ENCODE peak calls at places on chromosomes 1 and 21, in eight cellular contexts. One of them, this sample, is unnamed.
A peak's percentile ranks its signal among the peaks of the same experiment; 100 is the strongest.

GRCh38 chr21:43313939-43314405 is 113.0 kb downstream of the SIK1 start:
- DNase-seq in NCI-H524: no peak
- DNase-seq in NCI-H774: no peak
- DNase-seq in left cardiac atrium: no peak
- DNase-seq in NCI-H2171 treated with DMSO at 0.1 percent for 48 hours: no peak
- DNase-seq in stimulated activated CD8-positive, alpha-beta memory T cell treated with anti-CD3 and anti-CD28 coated beads, Interleukin-2, amount 100 ng/mL, for 48 hours: no peak
- DNase-seq in stimulated activated CD4-positive, alpha-beta T cell treated with anti-CD3 and anti-CD28 coated beads, Interleukin-1b, Interleukin-23, amount 100 ng/mL, for 24 hours: no peak
- DNase-seq in heart right ventricle: no peak
- DNase-seq in this sample: no peak

GRCh38 chr1:116208136-116208535 is 96.9 kb downstream of the MAB21L3 start:
- DNase-seq in NCI-H524: no peak
- DNase-seq in NCI-H774: no peak
- DNase-seq in left cardiac atrium: no peak
- DNase-seq in NCI-H2171 treated with DMSO at 0.1 percent for 48 hours: no peak
- DNase-seq in stimulated activated CD8-positive, alpha-beta memory T cell treated with anti-CD3 and anti-CD28 coated beads, Interleukin-2, amount 100 ng/mL, for 48 hours: no peak
- DNase-seq in stimulated activated CD4-positive, alpha-beta T cell treated with anti-CD3 and anti-CD28 coated beads, Interleukin-1b, Interleukin-23, amount 100 ng/mL, for 24 hours: no peak
- DNase-seq in heart right ventricle: no peak
- DNase-seq in this sample: no peak

GRCh38 chr21:28069446-28069845 is 923.2 kb downstream of the LTN1 start:
- DNase-seq in NCI-H524: peak; percentile 93
- DNase-seq in NCI-H774: no peak
- DNase-seq in left cardiac atrium: no peak
- DNase-seq in NCI-H2171 treated with DMSO at 0.1 percent for 48 hours: no peak
- DNase-seq in stimulated activated CD8-positive, alpha-beta memory T cell treated with anti-CD3 and anti-CD28 coated beads, Interleukin-2, amount 100 ng/mL, for 48 hours: no peak
- DNase-seq in stimulated activated CD4-positive, alpha-beta T cell treated with anti-CD3 and anti-CD28 coated beads, Interleukin-1b, Interleukin-23, amount 100 ng/mL, for 24 hours: no peak
- DNase-seq in heart right ventricle: no peak
- DNase-seq in this sample: no peak

GRCh38 chr1:43671626-43672330 is 21.8 kb downstream of the KDM4A start:
- DNase-seq in NCI-H524: no peak
- DNase-seq in NCI-H774: no peak
- DNase-seq in left cardiac atrium: no peak
- DNase-seq in NCI-H2171 treated with DMSO at 0.1 percent for 48 hours: no peak
- DNase-seq in stimulated activated CD8-positive, alpha-beta memory T cell treated with anti-CD3 and anti-CD28 coated beads, Interleukin-2, amount 100 ng/mL, for 48 hours: no peak
- DNase-seq in stimulated activated CD4-positive, alpha-beta T cell treated with anti-CD3 and anti-CD28 coated beads, Interleukin-1b, Interleukin-23, amount 100 ng/mL, for 24 hours: no peak
- DNase-seq in heart right ventricle: no peak
- DNase-seq in this sample: no peak

GRCh38 chr1:33000427-33001026 is 35.9 kb upstream of the RNF19B start:
- DNase-seq in NCI-H524: no peak
- DNase-seq in NCI-H774: no peak
- DNase-seq in left cardiac atrium: no peak
- DNase-seq in NCI-H2171 treated with DMSO at 0.1 percent for 48 hours: no peak
- DNase-seq in stimulated activated CD8-positive, alpha-beta memory T cell treated with anti-CD3 and anti-CD28 coated beads, Interleukin-2, amount 100 ng/mL, for 48 hours: no peak
- DNase-seq in stimulated activated CD4-positive, alpha-beta T cell treated with anti-CD3 and anti-CD28 coated beads, Interleukin-1b, Interleukin-23, amount 100 ng/mL, for 24 hours: no peak
- DNase-seq in heart right ventricle: no peak
- DNase-seq in this sample: no peak

GRCh38 chr1:151539321-151540020 is 638 bp upstream of the TUFT1 start:
- DNase-seq in NCI-H524: peak; percentile 83
- DNase-seq in NCI-H774: peak; percentile 96
- DNase-seq in left cardiac atrium: peak; percentile 72
- DNase-seq in NCI-H2171 treated with DMSO at 0.1 percent for 48 hours: peak; percentile 85
- DNase-seq in stimulated activated CD8-positive, alpha-beta memory T cell treated with anti-CD3 and anti-CD28 coated beads, Interleukin-2, amount 100 ng/mL, for 48 hours: no peak
- DNase-seq in stimulated activated CD4-positive, alpha-beta T cell treated with anti-CD3 and anti-CD28 coated beads, Interleukin-1b, Interleukin-23, amount 100 ng/mL, for 24 hours: no peak
- DNase-seq in heart right ventricle: peak; percentile 72
- DNase-seq in this sample: peak; percentile 59

GRCh38 chr1:203769505-203770343 is 4.7 kb downstream of the LAX1 start:
- DNase-seq in NCI-H524: peak; percentile 59
- DNase-seq in NCI-H774: peak; percentile 37
- DNase-seq in left cardiac atrium: peak; percentile 81
- DNase-seq in NCI-H2171 treated with DMSO at 0.1 percent for 48 hours: peak; percentile 86
- DNase-seq in stimulated activated CD8-positive, alpha-beta memory T cell treated with anti-CD3 and anti-CD28 coated beads, Interleukin-2, amount 100 ng/mL, for 48 hours: no peak
- DNase-seq in stimulated activated CD4-positive, alpha-beta T cell treated with anti-CD3 and anti-CD28 coated beads, Interleukin-1b, Interleukin-23, amount 100 ng/mL, for 24 hours: no peak
- DNase-seq in heart right ventricle: peak; percentile 79
- DNase-seq in this sample: peak; percentile 63

GRCh38 chr1:115023593-115023992 is 6.0 kb upstream of the TSHB start:
- DNase-seq in NCI-H524: no peak
- DNase-seq in NCI-H774: no peak
- DNase-seq in left cardiac atrium: no peak
- DNase-seq in NCI-H2171 treated with DMSO at 0.1 percent for 48 hours: no peak
- DNase-seq in stimulated activated CD8-positive, alpha-beta memory T cell treated with anti-CD3 and anti-CD28 coated beads, Interleukin-2, amount 100 ng/mL, for 48 hours: no peak
- DNase-seq in stimulated activated CD4-positive, alpha-beta T cell treated with anti-CD3 and anti-CD28 coated beads, Interleukin-1b, Interleukin-23, amount 100 ng/mL, for 24 hours: no peak
- DNase-seq in heart right ventricle: no peak
- DNase-seq in this sample: no peak

GRCh38 chr1:1171551-1172340 is 1.9 kb upstream of the TTLL10 start:
- DNase-seq in NCI-H524: no peak
- DNase-seq in NCI-H774: no peak
- DNase-seq in left cardiac atrium: peak; percentile 17
- DNase-seq in NCI-H2171 treated with DMSO at 0.1 percent for 48 hours: no peak
- DNase-seq in stimulated activated CD8-positive, alpha-beta memory T cell treated with anti-CD3 and anti-CD28 coated beads, Interleukin-2, amount 100 ng/mL, for 48 hours: peak; percentile 12
- DNase-seq in stimulated activated CD4-positive, alpha-beta T cell treated with anti-CD3 and anti-CD28 coated beads, Interleukin-1b, Interleukin-23, amount 100 ng/mL, for 24 hours: no peak
- DNase-seq in heart right ventricle: no peak
- DNase-seq in this sample: no peak

GRCh38 chr1:61654067-61654466 is 70.9 kb downstream of the TM2D1 start:
- DNase-seq in NCI-H524: no peak
- DNase-seq in NCI-H774: no peak
- DNase-seq in left cardiac atrium: no peak
- DNase-seq in NCI-H2171 treated with DMSO at 0.1 percent for 48 hours: no peak
- DNase-seq in stimulated activated CD8-positive, alpha-beta memory T cell treated with anti-CD3 and anti-CD28 coated beads, Interleukin-2, amount 100 ng/mL, for 48 hours: no peak
- DNase-seq in stimulated activated CD4-positive, alpha-beta T cell treated with anti-CD3 and anti-CD28 coated beads, Interleukin-1b, Interleukin-23, amount 100 ng/mL, for 24 hours: no peak
- DNase-seq in heart right ventricle: no peak
- DNase-seq in this sample: no peak

GRCh38 chr1:238589843-238590435 is 699.2 kb upstream of the ZP4 start:
- DNase-seq in NCI-H524: no peak
- DNase-seq in NCI-H774: no peak
- DNase-seq in left cardiac atrium: no peak
- DNase-seq in NCI-H2171 treated with DMSO at 0.1 percent for 48 hours: no peak
- DNase-seq in stimulated activated CD8-positive, alpha-beta memory T cell treated with anti-CD3 and anti-CD28 coated beads, Interleukin-2, amount 100 ng/mL, for 48 hours: no peak
- DNase-seq in stimulated activated CD4-positive, alpha-beta T cell treated with anti-CD3 and anti-CD28 coated beads, Interleukin-1b, Interleukin-23, amount 100 ng/mL, for 24 hours: no peak
- DNase-seq in heart right ventricle: no peak
- DNase-seq in this sample: no peak

GRCh38 chr21:29218749-29219148 is 80.0 kb upstream of the BACH1 start:
- DNase-seq in NCI-H524: no peak
- DNase-seq in NCI-H774: no peak
- DNase-seq in left cardiac atrium: no peak
- DNase-seq in NCI-H2171 treated with DMSO at 0.1 percent for 48 hours: no peak
- DNase-seq in stimulated activated CD8-positive, alpha-beta memory T cell treated with anti-CD3 and anti-CD28 coated beads, Interleukin-2, amount 100 ng/mL, for 48 hours: no peak
- DNase-seq in stimulated activated CD4-positive, alpha-beta T cell treated with anti-CD3 and anti-CD28 coated beads, Interleukin-1b, Interleukin-23, amount 100 ng/mL, for 24 hours: no peak
- DNase-seq in heart right ventricle: no peak
- DNase-seq in this sample: no peak

GRCh38 chr1:25867210-25867991 is 8.1 kb downstream of the PAQR7 start:
- DNase-seq in NCI-H524: no peak
- DNase-seq in NCI-H774: no peak
- DNase-seq in left cardiac atrium: no peak
- DNase-seq in NCI-H2171 treated with DMSO at 0.1 percent for 48 hours: no peak
- DNase-seq in stimulated activated CD8-positive, alpha-beta memory T cell treated with anti-CD3 and anti-CD28 coated beads, Interleukin-2, amount 100 ng/mL, for 48 hours: no peak
- DNase-seq in stimulated activated CD4-positive, alpha-beta T cell treated with anti-CD3 and anti-CD28 coated beads, Interleukin-1b, Interleukin-23, amount 100 ng/mL, for 24 hours: no peak
- DNase-seq in heart right ventricle: no peak
- DNase-seq in this sample: no peak

GRCh38 chr21:46567348-46567747 is 37.5 kb downstream of the S100B start:
- DNase-seq in NCI-H524: no peak
- DNase-seq in NCI-H774: no peak
- DNase-seq in left cardiac atrium: no peak
- DNase-seq in NCI-H2171 treated with DMSO at 0.1 percent for 48 hours: no peak
- DNase-seq in stimulated activated CD8-positive, alpha-beta memory T cell treated with anti-CD3 and anti-CD28 coated beads, Interleukin-2, amount 100 ng/mL, for 48 hours: no peak
- DNase-seq in stimulated activated CD4-positive, alpha-beta T cell treated with anti-CD3 and anti-CD28 coated beads, Interleukin-1b, Interleukin-23, amount 100 ng/mL, for 24 hours: no peak
- DNase-seq in heart right ventricle: no peak
- DNase-seq in this sample: no peak

GRCh38 chr1:162997499-162998285 is 71.5 kb upstream of the RGS4 start:
- DNase-seq in NCI-H524: no peak
- DNase-seq in NCI-H774: no peak
- DNase-seq in left cardiac atrium: no peak
- DNase-seq in NCI-H2171 treated with DMSO at 0.1 percent for 48 hours: no peak
- DNase-seq in stimulated activated CD8-positive, alpha-beta memory T cell treated with anti-CD3 and anti-CD28 coated beads, Interleukin-2, amount 100 ng/mL, for 48 hours: no peak
- DNase-seq in stimulated activated CD4-positive, alpha-beta T cell treated with anti-CD3 and anti-CD28 coated beads, Interleukin-1b, Interleukin-23, amount 100 ng/mL, for 24 hours: no peak
- DNase-seq in heart right ventricle: no peak
- DNase-seq in this sample: no peak

GRCh38 chr1:206952182-206952581 is 5.9 kb upstream of the PIGR start:
- DNase-seq in NCI-H524: no peak
- DNase-seq in NCI-H774: no peak
- DNase-seq in left cardiac atrium: no peak
- DNase-seq in NCI-H2171 treated with DMSO at 0.1 percent for 48 hours: no peak
- DNase-seq in stimulated activated CD8-positive, alpha-beta memory T cell treated with anti-CD3 and anti-CD28 coated beads, Interleukin-2, amount 100 ng/mL, for 48 hours: no peak
- DNase-seq in stimulated activated CD4-positive, alpha-beta T cell treated with anti-CD3 and anti-CD28 coated beads, Interleukin-1b, Interleukin-23, amount 100 ng/mL, for 24 hours: no peak
- DNase-seq in heart right ventricle: no peak
- DNase-seq in this sample: no peak

GRCh38 chr1:61424382-61424781 is 300.6 kb downstream of the TM2D1 start:
- DNase-seq in NCI-H524: no peak
- DNase-seq in NCI-H774: peak; percentile 51
- DNase-seq in left cardiac atrium: no peak
- DNase-seq in NCI-H2171 treated with DMSO at 0.1 percent for 48 hours: peak; percentile 79
- DNase-seq in stimulated activated CD8-positive, alpha-beta memory T cell treated with anti-CD3 and anti-CD28 coated beads, Interleukin-2, amount 100 ng/mL, for 48 hours: no peak
- DNase-seq in stimulated activated CD4-positive, alpha-beta T cell treated with anti-CD3 and anti-CD28 coated beads, Interleukin-1b, Interleukin-23, amount 100 ng/mL, for 24 hours: no peak
- DNase-seq in heart right ventricle: no peak
- DNase-seq in this sample: no peak

GRCh38 chr21:32389337-32390015 is 3.3 kb downstream of the URB1 start:
- DNase-seq in NCI-H524: no peak
- DNase-seq in NCI-H774: no peak
- DNase-seq in left cardiac atrium: no peak
- DNase-seq in NCI-H2171 treated with DMSO at 0.1 percent for 48 hours: no peak
- DNase-seq in stimulated activated CD8-positive, alpha-beta memory T cell treated with anti-CD3 and anti-CD28 coated beads, Interleukin-2, amount 100 ng/mL, for 48 hours: no peak
- DNase-seq in stimulated activated CD4-positive, alpha-beta T cell treated with anti-CD3 and anti-CD28 coated beads, Interleukin-1b, Interleukin-23, amount 100 ng/mL, for 24 hours: no peak
- DNase-seq in heart right ventricle: no peak
- DNase-seq in this sample: no peak

GRCh38 chr21:43311303-43311817 is 115.6 kb downstream of the SIK1 start:
- DNase-seq in NCI-H524: peak; percentile 39
- DNase-seq in NCI-H774: peak; percentile 87
- DNase-seq in left cardiac atrium: no peak
- DNase-seq in NCI-H2171 treated with DMSO at 0.1 percent for 48 hours: peak; percentile 96
- DNase-seq in stimulated activated CD8-positive, alpha-beta memory T cell treated with anti-CD3 and anti-CD28 coated beads, Interleukin-2, amount 100 ng/mL, for 48 hours: no peak
- DNase-seq in stimulated activated CD4-positive, alpha-beta T cell treated with anti-CD3 and anti-CD28 coated beads, Interleukin-1b, Interleukin-23, amount 100 ng/mL, for 24 hours: no peak
- DNase-seq in heart right ventricle: no peak
- DNase-seq in this sample: no peak

GRCh38 chr1:234125283-234125682 is 220.8 kb downstream of the SLC35F3 start:
- DNase-seq in NCI-H524: peak; percentile 72
- DNase-seq in NCI-H774: peak; percentile 44
- DNase-seq in left cardiac atrium: no peak
- DNase-seq in NCI-H2171 treated with DMSO at 0.1 percent for 48 hours: no peak
- DNase-seq in stimulated activated CD8-positive, alpha-beta memory T cell treated with anti-CD3 and anti-CD28 coated beads, Interleukin-2, amount 100 ng/mL, for 48 hours: peak; percentile 26
- DNase-seq in stimulated activated CD4-positive, alpha-beta T cell treated with anti-CD3 and anti-CD28 coated beads, Interleukin-1b, Interleukin-23, amount 100 ng/mL, for 24 hours: no peak
- DNase-seq in heart right ventricle: no peak
- DNase-seq in this sample: no peak

GRCh38 chr1:1117469-1117831 is 1.6 kb upstream of the C1orf159 start:
- DNase-seq in NCI-H524: no peak
- DNase-seq in NCI-H774: no peak
- DNase-seq in left cardiac atrium: peak; percentile 22
- DNase-seq in NCI-H2171 treated with DMSO at 0.1 percent for 48 hours: no peak
- DNase-seq in stimulated activated CD8-positive, alpha-beta memory T cell treated with anti-CD3 and anti-CD28 coated beads, Interleukin-2, amount 100 ng/mL, for 48 hours: no peak
- DNase-seq in stimulated activated CD4-positive, alpha-beta T cell treated with anti-CD3 and anti-CD28 coated beads, Interleukin-1b, Interleukin-23, amount 100 ng/mL, for 24 hours: no peak
- DNase-seq in heart right ventricle: no peak
- DNase-seq in this sample: peak; percentile 13

GRCh38 chr1:145967288-145967687 is 2.8 kb downstream of the POLR3GL start:
- DNase-seq in NCI-H524: no peak
- DNase-seq in NCI-H774: no peak
- DNase-seq in left cardiac atrium: no peak
- DNase-seq in NCI-H2171 treated with DMSO at 0.1 percent for 48 hours: no peak
- DNase-seq in stimulated activated CD8-positive, alpha-beta memory T cell treated with anti-CD3 and anti-CD28 coated beads, Interleukin-2, amount 100 ng/mL, for 48 hours: no peak
- DNase-seq in stimulated activated CD4-positive, alpha-beta T cell treated with anti-CD3 and anti-CD28 coated beads, Interleukin-1b, Interleukin-23, amount 100 ng/mL, for 24 hours: no peak
- DNase-seq in heart right ventricle: no peak
- DNase-seq in this sample: no peak

GRCh38 chr1:3306583-3307285 is 147.7 kb upstream of the ARHGEF16 start:
- DNase-seq in NCI-H524: no peak
- DNase-seq in NCI-H774: no peak
- DNase-seq in left cardiac atrium: no peak
- DNase-seq in NCI-H2171 treated with DMSO at 0.1 percent for 48 hours: no peak
- DNase-seq in stimulated activated CD8-positive, alpha-beta memory T cell treated with anti-CD3 and anti-CD28 coated beads, Interleukin-2, amount 100 ng/mL, for 48 hours: no peak
- DNase-seq in stimulated activated CD4-positive, alpha-beta T cell treated with anti-CD3 and anti-CD28 coated beads, Interleukin-1b, Interleukin-23, amount 100 ng/mL, for 24 hours: no peak
- DNase-seq in heart right ventricle: no peak
- DNase-seq in this sample: no peak

GRCh38 chr1:100455478-100456072 is 82.4 kb upstream of the GPR88 start:
- DNase-seq in NCI-H524: no peak
- DNase-seq in NCI-H774: no peak
- DNase-seq in left cardiac atrium: no peak
- DNase-seq in NCI-H2171 treated with DMSO at 0.1 percent for 48 hours: peak; percentile 33
- DNase-seq in stimulated activated CD8-positive, alpha-beta memory T cell treated with anti-CD3 and anti-CD28 coated beads, Interleukin-2, amount 100 ng/mL, for 48 hours: no peak
- DNase-seq in stimulated activated CD4-positive, alpha-beta T cell treated with anti-CD3 and anti-CD28 coated beads, Interleukin-1b, Interleukin-23, amount 100 ng/mL, for 24 hours: no peak
- DNase-seq in heart right ventricle: no peak
- DNase-seq in this sample: no peak

GRCh38 chr1:177246710-177247588 is 76.2 kb downstream of the BRINP2 start:
- DNase-seq in NCI-H524: no peak
- DNase-seq in NCI-H774: no peak
- DNase-seq in left cardiac atrium: no peak
- DNase-seq in NCI-H2171 treated with DMSO at 0.1 percent for 48 hours: no peak
- DNase-seq in stimulated activated CD8-positive, alpha-beta memory T cell treated with anti-CD3 and anti-CD28 coated beads, Interleukin-2, amount 100 ng/mL, for 48 hours: no peak
- DNase-seq in stimulated activated CD4-positive, alpha-beta T cell treated with anti-CD3 and anti-CD28 coated beads, Interleukin-1b, Interleukin-23, amount 100 ng/mL, for 24 hours: no peak
- DNase-seq in heart right ventricle: no peak
- DNase-seq in this sample: no peak

GRCh38 chr1:212566522-212567479 is 41.8 kb upstream of the ATF3 start:
- DNase-seq in NCI-H524: peak; percentile 35
- DNase-seq in NCI-H774: peak; percentile 62
- DNase-seq in left cardiac atrium: peak; percentile 33
- DNase-seq in NCI-H2171 treated with DMSO at 0.1 percent for 48 hours: peak; percentile 96
- DNase-seq in stimulated activated CD8-positive, alpha-beta memory T cell treated with anti-CD3 and anti-CD28 coated beads, Interleukin-2, amount 100 ng/mL, for 48 hours: peak; percentile 32
- DNase-seq in stimulated activated CD4-positive, alpha-beta T cell treated with anti-CD3 and anti-CD28 coated beads, Interleukin-1b, Interleukin-23, amount 100 ng/mL, for 24 hours: no peak
- DNase-seq in heart right ventricle: peak; percentile 39
- DNase-seq in this sample: no peak

GRCh38 chr1:46174448-46175231 is at the start of gene TSPAN1:
- DNase-seq in NCI-H524: no peak
- DNase-seq in NCI-H774: no peak
- DNase-seq in left cardiac atrium: peak; percentile 50
- DNase-seq in NCI-H2171 treated with DMSO at 0.1 percent for 48 hours: no peak
- DNase-seq in stimulated activated CD8-positive, alpha-beta memory T cell treated with anti-CD3 and anti-CD28 coated beads, Interleukin-2, amount 100 ng/mL, for 48 hours: no peak
- DNase-seq in stimulated activated CD4-positive, alpha-beta T cell treated with anti-CD3 and anti-CD28 coated beads, Interleukin-1b, Interleukin-23, amount 100 ng/mL, for 24 hours: no peak
- DNase-seq in heart right ventricle: no peak
- DNase-seq in this sample: no peak

GRCh38 chr1:227127891-227128290 is 187.8 kb downstream of the COQ8A start:
- DNase-seq in NCI-H524: no peak
- DNase-seq in NCI-H774: no peak
- DNase-seq in left cardiac atrium: no peak
- DNase-seq in NCI-H2171 treated with DMSO at 0.1 percent for 48 hours: no peak
- DNase-seq in stimulated activated CD8-positive, alpha-beta memory T cell treated with anti-CD3 and anti-CD28 coated beads, Interleukin-2, amount 100 ng/mL, for 48 hours: no peak
- DNase-seq in stimulated activated CD4-positive, alpha-beta T cell treated with anti-CD3 and anti-CD28 coated beads, Interleukin-1b, Interleukin-23, amount 100 ng/mL, for 24 hours: no peak
- DNase-seq in heart right ventricle: no peak
- DNase-seq in this sample: no peak

GRCh38 chr1:203522237-203522636 is 28.3 kb downstream of the OPTC start:
- DNase-seq in NCI-H524: peak; percentile 61
- DNase-seq in NCI-H774: peak; percentile 31
- DNase-seq in left cardiac atrium: no peak
- DNase-seq in NCI-H2171 treated with DMSO at 0.1 percent for 48 hours: no peak
- DNase-seq in stimulated activated CD8-positive, alpha-beta memory T cell treated with anti-CD3 and anti-CD28 coated beads, Interleukin-2, amount 100 ng/mL, for 48 hours: no peak
- DNase-seq in stimulated activated CD4-positive, alpha-beta T cell treated with anti-CD3 and anti-CD28 coated beads, Interleukin-1b, Interleukin-23, amount 100 ng/mL, for 24 hours: no peak
- DNase-seq in heart right ventricle: no peak
- DNase-seq in this sample: no peak

GRCh38 chr1:203512830-203513578 is 19.1 kb downstream of the OPTC start:
- DNase-seq in NCI-H524: no peak
- DNase-seq in NCI-H774: no peak
- DNase-seq in left cardiac atrium: peak; percentile 61
- DNase-seq in NCI-H2171 treated with DMSO at 0.1 percent for 48 hours: no peak
- DNase-seq in stimulated activated CD8-positive, alpha-beta memory T cell treated with anti-CD3 and anti-CD28 coated beads, Interleukin-2, amount 100 ng/mL, for 48 hours: peak; percentile 18
- DNase-seq in stimulated activated CD4-positive, alpha-beta T cell treated with anti-CD3 and anti-CD28 coated beads, Interleukin-1b, Interleukin-23, amount 100 ng/mL, for 24 hours: no peak
- DNase-seq in heart right ventricle: peak; percentile 46
- DNase-seq in this sample: no peak

GRCh38 chr1:209655832-209656231 is 3.6 kb upstream of the LAMB3 start:
- DNase-seq in NCI-H524: no peak
- DNase-seq in NCI-H774: no peak
- DNase-seq in left cardiac atrium: no peak
- DNase-seq in NCI-H2171 treated with DMSO at 0.1 percent for 48 hours: no peak
- DNase-seq in stimulated activated CD8-positive, alpha-beta memory T cell treated with anti-CD3 and anti-CD28 coated beads, Interleukin-2, amount 100 ng/mL, for 48 hours: no peak
- DNase-seq in stimulated activated CD4-positive, alpha-beta T cell treated with anti-CD3 and anti-CD28 coated beads, Interleukin-1b, Interleukin-23, amount 100 ng/mL, for 24 hours: no peak
- DNase-seq in heart right ventricle: no peak
- DNase-seq in this sample: no peak

GRCh38 chr21:34926784-34927548 is 122.1 kb downstream of the RUNX1 start:
- DNase-seq in NCI-H524: no peak
- DNase-seq in NCI-H774: no peak
- DNase-seq in left cardiac atrium: no peak
- DNase-seq in NCI-H2171 treated with DMSO at 0.1 percent for 48 hours: no peak
- DNase-seq in stimulated activated CD8-positive, alpha-beta memory T cell treated with anti-CD3 and anti-CD28 coated beads, Interleukin-2, amount 100 ng/mL, for 48 hours: no peak
- DNase-seq in stimulated activated CD4-positive, alpha-beta T cell treated with anti-CD3 and anti-CD28 coated beads, Interleukin-1b, Interleukin-23, amount 100 ng/mL, for 24 hours: no peak
- DNase-seq in heart right ventricle: no peak
- DNase-seq in this sample: no peak

GRCh38 chr1:11991969-11992676 is 11.9 kb downstream of the MFN2 start:
- DNase-seq in NCI-H524: no peak
- DNase-seq in NCI-H774: no peak
- DNase-seq in left cardiac atrium: no peak
- DNase-seq in NCI-H2171 treated with DMSO at 0.1 percent for 48 hours: no peak
- DNase-seq in stimulated activated CD8-positive, alpha-beta memory T cell treated with anti-CD3 and anti-CD28 coated beads, Interleukin-2, amount 100 ng/mL, for 48 hours: no peak
- DNase-seq in stimulated activated CD4-positive, alpha-beta T cell treated with anti-CD3 and anti-CD28 coated beads, Interleukin-1b, Interleukin-23, amount 100 ng/mL, for 24 hours: no peak
- DNase-seq in heart right ventricle: no peak
- DNase-seq in this sample: no peak